ENCODE peak calls at places on chromosomes 5 and 9, in five cellular contexts. G is nephron progenitor cell, O is AG10803, A is PC-3, P is Calu3. J is an unnamed sample.
A peak's percentile ranks its signal among the peaks of the same experiment; 100 is the strongest.

GRCh38 chr5:179336126-179336870 is 9.0 kb downstream of the ADAMTS2 start:
- DNase-seq in A (no peak), O (no peak), P (no peak), G (no peak), J (no peak)

GRCh38 chr5:14174235-14174636 is 31.1 kb downstream of the TRIO start:
- DNase-seq in A (no peak), G (peak; percentile 71), O (no peak), P (no peak), J (no peak)

GRCh38 chr9:4080889-4081548 is 218.8 kb downstream of the GLIS3 start:
- DNase-seq in O (no peak), A (no peak), P (no peak), G (no peak), J (no peak)

GRCh38 chr9:121360975-121361374 is 9.1 kb downstream of the STOM start:
- DNase-seq in O (peak; percentile 85), G (no peak), P (no peak), A (peak; percentile 51), J (no peak)

GRCh38 chr5:73625905-73626811 is at the start of gene ARHGEF28:
- DNase-seq in G (peak; percentile 79), O (peak; percentile 42), P (peak; percentile 90), A (peak; percentile 80), J (peak; percentile 55)

GRCh38 chr5:96936431-96937221 is 746 bp downstream of the LNPEP start:
- DNase-seq in O (peak; percentile 17), G (peak; percentile 23), P (peak; percentile 56), A (peak; percentile 25), J (peak; percentile 49)

GRCh38 chr9:133477461-133477860 is 1.4 kb downstream of the SLC2A6 start:
- DNase-seq in G (no peak), A (no peak), P (no peak), O (no peak), J (no peak)

GRCh38 chr9:110755179-110755578 is 86.6 kb downstream of the MUSK start:
- DNase-seq in O (no peak), P (no peak), A (peak; percentile 71), G (no peak), J (no peak)

GRCh38 chr5:144549580-144549979 is 378.9 kb downstream of the KCTD16 start:
- DNase-seq in O (peak; percentile 68), G (no peak), P (no peak), A (no peak), J (no peak)

GRCh38 chr5:92567831-92568450 is 1013.1 kb downstream of the NR2F1-AS1 start:
- DNase-seq in A (no peak), G (no peak), P (no peak), O (no peak), J (no peak)

GRCh38 chr5:150161242-150162141 is 5.1 kb upstream of the CDX1 start:
- DNase-seq in A (peak; percentile 97), P (peak; percentile 97), O (peak; percentile 70), G (peak; percentile 96), J (peak; percentile 86)

GRCh38 chr9:134570726-134571325 is 70.8 kb upstream of the COL5A1 start:
- DNase-seq in G (no peak), O (no peak), A (no peak), P (no peak), J (no peak)

GRCh38 chr5:53399921-53400697 is 80.3 kb upstream of the FST start:
- DNase-seq in G (no peak), A (no peak), P (no peak), O (peak; percentile 77), J (no peak)

GRCh38 chr9:129102791-129103594 is 7.6 kb downstream of the CRAT start:
- DNase-seq in O (peak; percentile 55), A (no peak), G (peak; percentile 52), P (peak; percentile 50), J (peak; percentile 62)

GRCh38 chr5:173420108-173420507 is 91.9 kb upstream of the STC2 start:
- DNase-seq in A (peak; percentile 78), G (no peak), O (peak; percentile 30), P (no peak), J (no peak)

GRCh38 chr5:113378960-113379541 is 55.7 kb downstream of the TSSK1B start:
- DNase-seq in A (peak; percentile 77), P (peak; percentile 69), O (peak; percentile 56), G (peak; percentile 71), J (peak; percentile 60)

GRCh38 chr5:59744531-59744992 is 149.0 kb downstream of the PDE4D start:
- DNase-seq in O (peak; percentile 38), P (no peak), G (no peak), A (peak; percentile 74), J (no peak)

GRCh38 chr5:142201471-142201887 is 92.9 kb downstream of the NDFIP1 start:
- DNase-seq in G (no peak), O (peak; percentile 89), A (peak; percentile 74), P (no peak), J (no peak)

GRCh38 chr5:33362915-33363314 is 77.8 kb upstream of the TARS1 start:
- DNase-seq in O (peak; percentile 36), G (no peak), P (no peak), A (no peak), J (no peak)

GRCh38 chr9:116087246-116087645 is 66.3 kb upstream of the PAPPA start:
- DNase-seq in O (peak; percentile 72), G (no peak), A (peak; percentile 39), P (no peak), J (no peak)

GRCh38 chr9:99465231-99465891 is 243.3 kb downstream of the SEC61B start:
- DNase-seq in O (peak; percentile 86), P (no peak), A (no peak), G (no peak), J (no peak)

DNA sequence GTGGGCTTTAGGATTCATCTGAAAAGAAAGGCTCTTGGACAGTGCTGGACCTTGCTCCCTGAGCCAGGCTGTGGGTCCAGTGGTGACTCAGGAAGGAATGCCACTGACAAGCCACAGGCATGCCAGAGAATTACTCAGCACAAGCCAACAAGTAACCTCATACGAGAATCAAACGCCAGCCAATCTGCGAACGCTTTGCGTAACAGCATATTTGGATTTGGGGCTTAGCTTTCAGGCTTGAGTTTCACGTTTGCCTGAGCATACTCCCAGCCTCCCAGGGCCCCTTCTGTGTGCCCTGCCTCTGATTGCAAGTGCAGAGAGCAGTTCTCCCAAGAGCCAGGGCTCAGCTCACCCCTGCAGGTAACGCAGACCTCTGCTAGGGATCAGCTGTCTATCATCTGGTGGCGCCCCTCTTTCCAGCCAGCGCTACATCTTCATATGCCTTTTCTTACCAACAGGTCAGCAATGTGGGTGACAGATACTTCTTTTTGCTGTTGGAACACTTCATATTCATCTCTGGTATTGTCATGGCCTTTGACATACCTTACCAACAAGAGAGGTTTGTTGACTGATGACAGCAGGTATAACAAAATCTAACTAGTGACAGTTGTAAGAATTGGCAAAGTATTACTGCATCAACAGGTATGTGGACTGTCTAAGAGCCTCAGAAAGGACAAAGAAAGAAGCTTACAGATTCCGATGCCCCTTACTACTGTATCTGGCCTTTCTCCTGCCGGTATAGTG is 30.1 kb upstream of the ZSWIM6 start:
- DNase-seq in A (peak; percentile 94), G (no peak), O (peak; percentile 99), P (peak; percentile 86), J (no peak)
- TF ChIP-seq CTCF in A (no peak), G (no peak), O (no peak), P (no peak), J (no peak)

DNA sequence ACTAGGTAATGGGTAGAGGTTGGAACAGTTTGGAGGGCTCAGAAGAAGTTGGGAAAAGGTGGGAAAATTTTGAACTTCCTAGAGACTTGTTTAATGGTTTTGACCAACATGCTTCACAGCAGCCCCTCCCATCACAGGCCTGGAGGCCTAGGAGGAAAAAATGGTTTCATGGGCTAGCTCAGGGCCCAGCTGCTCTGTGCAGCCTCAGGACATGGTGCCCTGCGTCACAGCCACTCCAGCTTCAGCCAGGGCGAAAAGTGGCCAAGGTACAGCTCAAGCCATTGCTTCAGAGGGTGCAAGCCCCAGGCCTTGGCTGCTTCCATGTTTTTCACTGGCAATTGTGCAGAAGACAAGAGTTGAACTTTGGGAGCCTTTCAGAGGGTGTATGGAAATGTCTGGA is 453.7 kb downstream of the LRRC70 start:
- DNase-seq in A (no peak), G (no peak), P (no peak), O (no peak), J (no peak)
- TF ChIP-seq CTCF in A (no peak), G (no peak), P (no peak), O (no peak), J (no peak)

GRCh38 chr5:132807163-132807838 is 5.8 kb upstream of the SOWAHA start:
- DNase-seq in A (no peak), G (peak; percentile 47), P (peak; percentile 91), O (no peak), J (no peak)

GRCh38 chr5:132797651-132798050 is 15.5 kb upstream of the SOWAHA start:
- DNase-seq in G (no peak), A (no peak), P (no peak), O (peak; percentile 68), J (no peak)

GRCh38 chr5:132799392-132799791 is 13.7 kb upstream of the SOWAHA start:
- DNase-seq in A (no peak), P (no peak), G (no peak), O (no peak), J (no peak)

GRCh38 chr5:132800545-132800944 is 12.6 kb upstream of the SOWAHA start:
- DNase-seq in O (no peak), G (no peak), A (no peak), P (no peak), J (no peak)

DNA sequence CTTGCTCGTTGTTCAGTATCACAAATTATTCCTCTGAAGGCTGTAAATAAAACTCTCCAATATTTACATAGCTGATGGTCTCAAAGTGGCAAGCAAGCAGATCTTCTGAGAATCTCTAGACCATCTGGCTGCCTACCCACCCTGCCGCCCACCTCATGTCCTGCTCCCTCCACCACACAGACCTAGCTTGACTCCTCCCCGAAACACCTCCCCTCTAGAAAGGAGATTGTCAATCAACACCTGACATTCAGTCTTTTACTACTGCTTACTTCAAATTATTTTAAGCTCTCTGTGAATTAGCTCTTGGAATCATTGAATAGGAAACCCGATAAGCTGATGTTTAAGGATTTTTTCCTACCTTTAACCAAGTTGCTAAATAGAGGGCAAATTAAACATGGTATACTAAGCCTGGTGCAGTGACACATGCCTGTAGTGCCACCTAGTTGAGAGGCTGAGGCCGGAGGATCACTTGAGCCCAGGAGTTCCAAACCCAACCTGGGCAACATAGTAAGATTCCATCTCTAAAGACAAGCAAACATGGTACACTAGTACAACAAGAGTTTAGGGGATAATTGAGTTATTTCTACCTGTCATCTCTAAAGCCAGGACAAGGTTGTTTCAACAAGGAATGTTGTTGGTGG is 10.9 kb upstream of the SOWAHA start:
- DNase-seq in O (no peak), G (no peak), A (no peak), P (no peak), J (no peak)
- TF ChIP-seq CTCF in O (peak; percentile 10), G (no peak), A (no peak), P (no peak), J (no peak)

DNA sequence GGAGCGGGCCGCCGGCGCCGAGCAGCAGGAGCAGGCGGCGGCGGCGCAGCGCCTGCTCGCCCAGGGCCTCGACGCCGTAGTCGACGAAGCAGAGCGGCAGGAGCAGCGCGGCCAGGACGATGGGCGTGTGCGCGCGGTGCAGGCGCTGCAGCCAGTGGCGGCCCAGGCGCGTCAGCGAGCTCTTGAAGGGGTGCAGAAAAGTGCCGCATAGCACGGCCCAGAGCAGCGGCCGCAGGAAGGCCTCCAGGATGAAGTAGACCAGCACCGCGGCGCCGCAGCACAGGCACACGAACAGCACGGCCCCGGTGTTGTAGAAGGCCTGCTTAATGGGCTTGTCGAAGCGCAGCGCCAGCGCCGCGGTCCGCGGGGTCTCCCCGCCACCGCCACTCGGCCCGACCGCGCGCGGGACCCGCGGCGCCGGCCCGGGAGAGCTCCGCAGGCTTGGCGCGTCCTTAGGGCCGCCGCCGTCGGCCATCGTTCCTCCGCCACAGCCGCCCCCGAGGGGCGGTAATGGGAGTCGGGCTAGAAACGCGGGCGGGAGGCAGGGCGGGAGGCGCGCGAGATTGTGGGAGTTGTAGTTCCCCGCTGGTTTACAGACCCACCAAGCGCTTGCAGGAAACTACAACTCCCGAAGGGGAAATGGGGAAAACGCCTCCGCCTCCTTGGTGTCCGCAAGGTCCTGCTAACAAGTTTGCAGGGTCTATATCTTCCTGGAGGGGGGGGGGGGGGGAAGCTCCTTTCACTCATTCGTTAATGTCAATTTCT is at the start of gene TMEM245:
- DNase-seq in G (peak; percentile 93), P (peak; percentile 91), O (peak; percentile 100), A (peak; percentile 94), J (peak; percentile 91)
- TF ChIP-seq CTCF in G (no peak), P (no peak), O (no peak), A (no peak), J (no peak)

J was measured in GM10248.